ENCODE peak calls at places on chromosomes 3 and 15, in four cellular contexts. One of them, this sample, is unnamed.

GRCh38 chr15:58221591-58222241 is 83.5 kb downstream of the AQP9 start:
- DNase-seq in GM12878: no peak
- DNase-seq in K562: peak
- DNase-seq in IMR-90: peak
- DNase-seq in this sample: peak

GRCh38 chr3:156151824-156152428 is 31.5 kb downstream of the KCNAB1 start:
- DNase-seq in GM12878: no peak
- DNase-seq in K562: peak
- DNase-seq in IMR-90: peak
- DNase-seq in this sample: peak

GRCh38 chr15:94297543-94297942 is 66.2 kb downstream of the MCTP2 start:
- DNase-seq in GM12878: no peak
- DNase-seq in K562: no peak
- DNase-seq in IMR-90: no peak
- DNase-seq in this sample: no peak

GRCh38 chr3:15160662-15161061 is 45.4 kb upstream of the CAPN7 start:
- DNase-seq in GM12878: no peak
- DNase-seq in K562: no peak
- DNase-seq in IMR-90: no peak
- DNase-seq in this sample: no peak

GRCh38 chr3:27758083-27758482 is 36.0 kb upstream of the EOMES start:
- DNase-seq in GM12878: no peak
- DNase-seq in K562: no peak
- DNase-seq in IMR-90: peak
- DNase-seq in this sample: no peak

GRCh38 chr3:186643493-186643892 is 3.3 kb downstream of the FETUB start:
- DNase-seq in GM12878: no peak
- DNase-seq in K562: peak
- DNase-seq in IMR-90: no peak
- DNase-seq in this sample: no peak

GRCh38 chr3:169390741-169391300 is 272.7 kb downstream of the MECOM start:
- DNase-seq in GM12878: no peak
- DNase-seq in K562: no peak
- DNase-seq in IMR-90: no peak
- DNase-seq in this sample: no peak

GRCh38 chr15:40891810-40892448 is 2.3 kb upstream of the VPS18 start:
- DNase-seq in GM12878: no peak
- DNase-seq in K562: peak
- DNase-seq in IMR-90: peak
- DNase-seq in this sample: no peak

GRCh38 chr3:39350714-39351113 is 21.2 kb downstream of the CCR8 start:
- DNase-seq in GM12878: no peak
- DNase-seq in K562: no peak
- DNase-seq in IMR-90: no peak
- DNase-seq in this sample: no peak

GRCh38 chr15:66825139-66825538 is 123.1 kb downstream of the SMAD6 start:
- DNase-seq in GM12878: no peak
- DNase-seq in K562: no peak
- DNase-seq in IMR-90: no peak
- DNase-seq in this sample: no peak

GRCh38 chr15:91101356-91101920 is 1.4 kb downstream of the SV2B start:
- DNase-seq in GM12878: no peak
- DNase-seq in K562: no peak
- DNase-seq in IMR-90: no peak
- DNase-seq in this sample: no peak

GRCh38 chr3:188294823-188295487 is 141.0 kb downstream of the LPP start:
- DNase-seq in GM12878: no peak
- DNase-seq in K562: no peak
- DNase-seq in IMR-90: peak
- DNase-seq in this sample: no peak

GRCh38 chr15:71691700-71692417 is 118.5 kb upstream of the NR2E3 start:
- DNase-seq in GM12878: no peak
- DNase-seq in K562: no peak
- DNase-seq in IMR-90: peak
- DNase-seq in this sample: no peak

GRCh38 chr15:27725733-27726132 is 373.4 kb downstream of the OCA2 start:
- DNase-seq in GM12878: no peak
- DNase-seq in K562: no peak
- DNase-seq in IMR-90: no peak
- DNase-seq in this sample: no peak

GRCh38 chr3:112582242-112582874 is 20.5 kb downstream of the SLC35A5 start:
- DNase-seq in GM12878: no peak
- DNase-seq in K562: peak
- DNase-seq in IMR-90: peak
- DNase-seq in this sample: no peak

GRCh38 chr3:114103181-114103580 is 46.6 kb downstream of the QTRT2 start:
- DNase-seq in GM12878: no peak
- DNase-seq in K562: no peak
- DNase-seq in IMR-90: no peak
- DNase-seq in this sample: no peak

GRCh38 chr3:156036258-156037053 is 83.9 kb upstream of the KCNAB1 start:
- DNase-seq in GM12878: no peak
- DNase-seq in K562: no peak
- DNase-seq in IMR-90: no peak
- DNase-seq in this sample: no peak

GRCh38 chr15:41494190-41494921 is 682 bp downstream of the ITPKA start:
- DNase-seq in GM12878: no peak
- DNase-seq in K562: peak
- DNase-seq in IMR-90: no peak
- DNase-seq in this sample: peak

GRCh38 chr3:37032961-37033360 is 39.6 kb downstream of the MLH1 start:
- DNase-seq in GM12878: no peak
- DNase-seq in K562: no peak
- DNase-seq in IMR-90: peak
- DNase-seq in this sample: no peak

GRCh38 chr3:151282921-151283320 is 4.6 kb upstream of the P2RY14 start:
- DNase-seq in GM12878: no peak
- DNase-seq in K562: peak
- DNase-seq in IMR-90: peak
- DNase-seq in this sample: no peak

GRCh38 chr15:37100109-37100873 is at the start of gene MEIS2:
- DNase-seq in GM12878: peak
- DNase-seq in K562: peak
- DNase-seq in IMR-90: peak
- DNase-seq in this sample: no peak

GRCh38 chr15:87902772-87903388 is 353.7 kb downstream of the NTRK3 start:
- DNase-seq in GM12878: no peak
- DNase-seq in K562: peak
- DNase-seq in IMR-90: no peak
- DNase-seq in this sample: no peak

GRCh38 chr3:123143669-123144411 is 57.9 kb upstream of the SEC22A start:
- DNase-seq in GM12878: no peak
- DNase-seq in K562: no peak
- DNase-seq in IMR-90: peak
- DNase-seq in this sample: peak

GRCh38 chr15:37289109-37289765 is 188.9 kb upstream of the MEIS2 start:
- DNase-seq in GM12878: no peak
- DNase-seq in K562: no peak
- DNase-seq in IMR-90: peak
- DNase-seq in this sample: no peak

GRCh38 chr3:193134895-193135294 is 106.1 kb upstream of the PLAAT1 start:
- DNase-seq in GM12878: no peak
- DNase-seq in K562: no peak
- DNase-seq in IMR-90: peak
- DNase-seq in this sample: no peak

GRCh38 chr3:63909431-63909830 is 2.8 kb downstream of the SCAANT1 start:
- DNase-seq in GM12878: no peak
- DNase-seq in K562: no peak
- DNase-seq in IMR-90: peak
- DNase-seq in this sample: no peak

GRCh38 chr15:73944161-73945099 is 18.2 kb downstream of the LOXL1 start:
- DNase-seq in GM12878: no peak
- DNase-seq in K562: no peak
- DNase-seq in IMR-90: no peak
- DNase-seq in this sample: no peak

GRCh38 chr3:32203854-32204253 is 34.6 kb upstream of the CMTM8 start:
- DNase-seq in GM12878: no peak
- DNase-seq in K562: no peak
- DNase-seq in IMR-90: peak
- DNase-seq in this sample: no peak

GRCh38 chr15:33194237-33194636 is 277 bp downstream of the FMN1 start:
- DNase-seq in GM12878: no peak
- DNase-seq in K562: peak
- DNase-seq in IMR-90: no peak
- DNase-seq in this sample: no peak

GRCh38 chr3:140207541-140207940 is 272.6 kb downstream of the CLSTN2 start:
- DNase-seq in GM12878: no peak
- DNase-seq in K562: no peak
- DNase-seq in IMR-90: no peak
- DNase-seq in this sample: no peak

DNA sequence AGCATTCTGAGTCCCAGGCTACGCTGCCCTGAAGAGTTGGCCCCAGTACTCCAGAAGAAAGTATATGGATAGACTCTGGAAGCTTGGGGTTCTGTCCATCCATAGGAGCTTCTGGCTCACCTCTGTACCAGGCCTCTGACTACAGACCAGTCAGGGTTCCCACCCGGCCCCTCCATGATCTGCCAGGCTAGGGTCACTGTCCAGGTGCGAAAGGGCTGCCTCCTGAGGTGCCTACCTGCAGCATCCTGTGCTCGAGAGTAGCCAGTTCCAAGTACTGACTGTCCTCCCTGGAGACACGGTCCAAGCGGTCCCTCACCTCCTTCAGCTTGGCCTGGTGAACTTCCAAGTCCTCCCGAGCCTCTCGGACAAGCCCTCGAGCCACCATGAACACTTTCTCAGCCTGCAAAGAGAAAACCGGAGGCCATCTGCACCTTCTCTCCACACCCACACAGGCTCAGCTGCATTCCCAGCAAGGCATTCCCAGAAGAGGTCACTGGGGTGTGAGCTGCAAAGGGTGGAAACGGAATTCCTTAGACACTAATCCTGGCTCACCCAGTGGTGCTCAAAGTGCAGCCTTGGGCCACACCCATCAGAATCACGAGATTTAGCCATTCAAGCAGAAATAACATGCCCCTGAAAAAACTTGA is 3.7 kb upstream of the PLXNB1 start:
- DNase-seq in GM12878: no peak
- DNase-seq in K562: no peak
- DNase-seq in IMR-90: peak
- DNase-seq in this sample: no peak
- TF ChIP-seq CHD1 in GM12878: no peak
- TF ChIP-seq CHD1 in K562: no peak
- TF ChIP-seq CHD1 in IMR-90: no peak
- TF ChIP-seq CHD1 in this sample: no peak

GRCh38 chr15:86115138-86115801 is 35.6 kb downstream of the AGBL1 start:
- DNase-seq in GM12878: no peak
- DNase-seq in K562: no peak
- DNase-seq in IMR-90: no peak
- DNase-seq in this sample: no peak
- TF ChIP-seq CHD1 in GM12878: no peak
- TF ChIP-seq CHD1 in K562: no peak
- TF ChIP-seq CHD1 in IMR-90: no peak
- TF ChIP-seq CHD1 in this sample: no peak

GRCh38 chr3:142501004-142501926 is 53.4 kb upstream of the XRN1 start:
- DNase-seq in GM12878: no peak
- DNase-seq in K562: no peak
- DNase-seq in IMR-90: peak
- DNase-seq in this sample: no peak
- TF ChIP-seq CHD1 in GM12878: no peak
- TF ChIP-seq CHD1 in K562: no peak
- TF ChIP-seq CHD1 in IMR-90: no peak
- TF ChIP-seq CHD1 in this sample: no peak

GRCh38 chr15:53747501-53748068 is 11.9 kb downstream of the WDR72 start:
- DNase-seq in GM12878: no peak
- DNase-seq in K562: no peak
- DNase-seq in IMR-90: no peak
- DNase-seq in this sample: no peak

DNA sequence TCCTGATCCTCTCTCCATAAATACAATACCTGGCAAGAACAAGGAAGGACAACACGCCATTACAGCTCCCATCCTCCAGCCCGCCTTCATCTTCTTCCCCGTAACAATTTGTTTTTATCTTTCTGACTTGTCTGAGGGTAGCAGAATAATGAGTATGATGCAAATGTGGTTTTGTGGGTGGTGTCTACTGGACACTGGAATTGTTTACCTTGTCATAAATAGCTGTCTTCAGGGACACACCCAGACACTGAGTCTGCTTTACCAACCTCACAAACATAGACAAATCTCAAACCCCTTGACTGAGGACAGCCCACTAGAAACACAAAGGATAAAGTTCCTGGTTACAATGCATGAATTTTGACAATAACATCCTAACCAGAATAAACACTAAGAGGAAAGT is 13.4 kb downstream of the WDR72 start:
- DNase-seq in GM12878: no peak
- DNase-seq in K562: no peak
- DNase-seq in IMR-90: no peak
- DNase-seq in this sample: no peak
- TF ChIP-seq CHD1 in GM12878: no peak
- TF ChIP-seq CHD1 in K562: no peak
- TF ChIP-seq CHD1 in IMR-90: no peak
- TF ChIP-seq CHD1 in this sample: no peak

DNA sequence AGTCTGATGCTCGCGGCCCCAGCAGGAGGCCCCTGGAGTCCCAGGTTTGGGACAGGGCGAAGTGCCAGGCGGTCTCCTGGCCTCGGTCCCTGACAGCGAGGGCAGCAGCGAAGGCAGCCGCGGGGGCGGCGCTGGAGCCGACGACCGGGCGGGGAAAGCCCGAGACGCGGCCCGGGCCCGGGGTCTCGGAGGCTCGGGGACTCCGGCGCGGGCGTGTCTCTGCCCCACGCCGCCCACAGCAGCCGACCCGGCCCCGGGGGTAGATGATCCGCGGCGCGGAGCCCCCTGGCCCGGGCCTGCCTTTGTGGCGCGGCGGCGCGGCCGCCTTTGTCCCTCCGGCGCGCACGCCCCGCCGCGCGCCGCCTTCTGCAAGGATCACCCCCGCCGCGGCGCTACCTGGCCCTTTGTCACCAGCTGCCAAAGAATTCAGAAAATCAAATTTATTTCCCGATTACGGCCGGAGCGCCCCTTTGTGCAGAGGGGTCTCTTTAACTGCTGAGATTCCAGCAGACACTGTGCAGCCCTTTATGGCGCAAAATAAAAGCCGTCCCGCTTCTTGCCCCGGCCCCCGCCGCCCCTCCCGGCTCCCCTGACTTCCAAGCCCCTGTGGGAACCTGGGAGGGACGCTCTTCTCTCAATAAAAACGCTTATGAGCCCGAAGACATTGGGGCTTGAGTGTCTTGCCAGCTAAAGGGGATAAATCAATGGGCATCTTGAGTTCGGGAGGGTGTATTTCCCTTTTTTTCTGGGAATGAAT is 68.3 kb downstream of the HES1 start:
- DNase-seq in GM12878: no peak
- DNase-seq in K562: no peak
- DNase-seq in IMR-90: no peak
- DNase-seq in this sample: peak
- TF ChIP-seq CHD1 in GM12878: no peak
- TF ChIP-seq CHD1 in K562: no peak
- TF ChIP-seq CHD1 in IMR-90: no peak
- TF ChIP-seq CHD1 in this sample: no peak

DNA sequence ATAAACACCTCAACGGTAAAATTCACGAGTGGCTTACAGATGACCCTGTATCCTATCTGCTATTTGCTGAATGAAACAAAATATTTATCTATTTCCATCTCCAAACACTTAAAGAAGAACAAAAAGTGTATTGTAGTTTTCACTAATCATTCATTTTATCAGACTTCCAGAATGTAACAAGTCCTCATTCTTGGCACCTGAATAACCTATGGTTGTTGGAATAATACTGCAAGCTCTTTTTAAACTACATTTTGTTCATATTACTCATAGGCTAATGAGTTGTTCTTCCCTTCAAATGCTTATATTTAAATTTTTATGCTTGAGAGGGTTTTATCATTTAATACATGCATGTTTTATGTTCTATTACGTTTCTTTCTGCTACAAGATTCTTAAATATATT is 1434.1 kb downstream of the SI start:
- DNase-seq in GM12878: no peak
- DNase-seq in K562: no peak
- DNase-seq in IMR-90: no peak
- DNase-seq in this sample: no peak
- TF ChIP-seq CHD1 in GM12878: no peak
- TF ChIP-seq CHD1 in K562: no peak
- TF ChIP-seq CHD1 in IMR-90: no peak
- TF ChIP-seq CHD1 in this sample: no peak